ENCODE peak calls at places on chromosomes 2 and 18, in ten cellular contexts. B is T-helper 9 cell, L is choroid plexus epithelial cell, P is hippocampal formation, R is GM13977, Q is ACHN, C is adipocyte, J is putamen, X is mucosa of gallbladder, E is HFF-Myc. W is an unnamed sample.

GRCh38 chr2:191041418-191042161 is 27.6 kb upstream of the STAT1 start:
- DNase-seq in B (no peak), L (peak), P (no peak), R (no peak), Q (peak), C (peak), J (no peak), X (no peak), E (no peak), W (no peak)

GRCh38 chr2:8543412-8544167 is 138.3 kb upstream of the ID2 start:
- DNase-seq in B (peak), L (peak), P (no peak), R (peak), Q (peak), C (peak), J (no peak), X (no peak), E (peak), W (peak)

GRCh38 chr2:47038656-47039501 is 116.2 kb downstream of the STPG4 start:
- DNase-seq in B (no peak), L (no peak), P (no peak), R (no peak), Q (no peak), C (no peak), J (peak), X (no peak), E (no peak), W (no peak)

GRCh38 chr2:7007846-7008741 is 90.9 kb downstream of the RNF144A start:
- DNase-seq in B (no peak), L (peak), P (peak), R (no peak), Q (no peak), C (no peak), J (peak), X (peak), E (no peak), W (no peak)

GRCh38 chr2:237540823-237541222 is 25.6 kb upstream of the PRLH start:
- DNase-seq in B (no peak), L (peak), P (no peak), R (peak), Q (no peak), C (peak), J (no peak), X (peak), E (peak), W (no peak)

GRCh38 chr2:240858871-240859270 is 9.8 kb upstream of the AGXT start:
- DNase-seq in B (no peak), L (no peak), P (no peak), R (no peak), Q (no peak), C (no peak), J (no peak), X (no peak), E (no peak), W (no peak)

GRCh38 chr2:219041252-219041651 is at the start of gene CFAP65:
- DNase-seq in B (no peak), L (peak), P (no peak), R (peak), Q (peak), C (peak), J (peak), X (peak), E (no peak), W (no peak)

GRCh38 chr2:27638023-27638637 is 9.3 kb downstream of the GPN1 start:
- DNase-seq in B (no peak), L (peak), P (no peak), R (no peak), Q (no peak), C (peak), J (no peak), X (no peak), E (no peak), W (no peak)

GRCh38 chr2:201542291-201542690 is 90.8 kb downstream of the STRADB start:
- DNase-seq in B (no peak), L (no peak), P (no peak), R (no peak), Q (no peak), C (no peak), J (no peak), X (no peak), E (no peak), W (no peak)

GRCh38 chr2:213161759-213162514 is 10.5 kb upstream of the IKZF2 start:
- DNase-seq in B (no peak), L (peak), P (no peak), R (no peak), Q (no peak), C (peak), J (no peak), X (no peak), E (no peak), W (no peak)

GRCh38 chr2:20457027-20457426 is 10.2 kb downstream of the RHOB start:
- DNase-seq in B (no peak), L (peak), P (no peak), R (no peak), Q (no peak), C (no peak), J (no peak), X (no peak), E (no peak), W (no peak)

GRCh38 chr2:49251766-49252165 is 97.5 kb upstream of the FSHR start:
- DNase-seq in B (no peak), L (peak), P (no peak), R (no peak), Q (peak), C (peak), J (no peak), X (no peak), E (no peak), W (no peak)

GRCh38 chr2:1736997-1737480 is 7.3 kb downstream of the PXDN start:
- DNase-seq in B (no peak), L (peak), P (no peak), R (no peak), Q (no peak), C (peak), J (no peak), X (no peak), E (no peak), W (no peak)

GRCh38 chr2:44598330-44598729 is 236.6 kb downstream of the CAMKMT start:
- DNase-seq in B (no peak), L (no peak), P (no peak), R (no peak), Q (no peak), C (no peak), J (no peak), X (no peak), E (no peak), W (no peak)

GRCh38 chr2:98936133-98936916 is at the start of gene CRACDL:
- DNase-seq in B (no peak), L (peak), P (no peak), R (peak), Q (peak), C (peak), J (no peak), X (no peak), E (no peak), W (no peak)

GRCh38 chr18:76989647-76990190 is 142.9 kb downstream of the MBP start:
- DNase-seq in B (no peak), L (no peak), P (no peak), R (no peak), Q (no peak), C (no peak), J (no peak), X (no peak), E (no peak), W (no peak)

GRCh38 chr2:109129356-109129920 is 433 bp downstream of the SH3RF3 start:
- DNase-seq in B (no peak), L (peak), P (no peak), R (no peak), Q (peak), C (peak), J (no peak), X (no peak), E (no peak), W (peak)

GRCh38 chr2:217621391-217621801 is 381.4 kb downstream of the TNS1 start:
- DNase-seq in B (no peak), L (no peak), P (no peak), R (no peak), Q (no peak), C (no peak), J (no peak), X (no peak), E (no peak), W (no peak)

GRCh38 chr2:72106978-72107377 is 40.7 kb downstream of the CYP26B1 start:
- DNase-seq in B (no peak), L (no peak), P (no peak), R (no peak), Q (no peak), C (no peak), J (no peak), X (no peak), E (no peak), W (no peak)

GRCh38 chr2:715847-716573 is 38.8 kb upstream of the TMEM18 start:
- DNase-seq in B (no peak), L (peak), P (no peak), R (no peak), Q (peak), C (peak), J (no peak), X (no peak), E (no peak), W (no peak)

GRCh38 chr2:119249855-119250775 is 26.5 kb downstream of the STEAP3 start:
- DNase-seq in B (no peak), L (no peak), P (no peak), R (no peak), Q (no peak), C (no peak), J (no peak), X (no peak), E (no peak), W (no peak)

GRCh38 chr2:26913599-26914285 is 56.7 kb upstream of the MAPRE3 start:
- DNase-seq in B (no peak), L (peak), P (no peak), R (no peak), Q (no peak), C (peak), J (peak), X (no peak), E (no peak), W (no peak)

GRCh38 chr2:23524261-23524706 is 139.3 kb downstream of the KLHL29 start:
- DNase-seq in B (no peak), L (no peak), P (no peak), R (no peak), Q (no peak), C (peak), J (no peak), X (no peak), E (peak), W (no peak)

GRCh38 chr18:74116628-74117554 is 30.7 kb downstream of the FBXO15 start:
- DNase-seq in B (no peak), L (peak), P (no peak), R (no peak), Q (peak), C (peak), J (no peak), X (no peak), E (no peak), W (no peak)

GRCh38 chr2:241558532-241559488 is at the start of gene BOK:
- DNase-seq in B (no peak), L (peak), P (peak), R (no peak), Q (peak), C (peak), J (peak), X (peak), E (peak), W (no peak)

GRCh38 chr18:48929212-48929612 is 21.6 kb downstream of the SMAD7 start:
- DNase-seq in B (no peak), L (no peak), P (no peak), R (no peak), Q (no peak), C (no peak), J (no peak), X (no peak), E (no peak), W (no peak)

GRCh38 chr2:1024981-1025380 is 74.3 kb downstream of the SNTG2 start:
- DNase-seq in B (no peak), L (peak), P (no peak), R (no peak), Q (no peak), C (peak), J (no peak), X (no peak), E (no peak), W (no peak)

GRCh38 chr18:286515-287310 is 18.9 kb upstream of the THOC1 start:
- DNase-seq in B (no peak), L (peak), P (no peak), R (no peak), Q (peak), C (peak), J (no peak), X (no peak), E (no peak), W (no peak)

GRCh38 chr2:120765911-120766757 is 30.5 kb downstream of the GLI2 start:
- DNase-seq in B (no peak), L (peak), P (no peak), R (no peak), Q (no peak), C (peak), J (no peak), X (peak), E (no peak), W (no peak)

GRCh38 chr2:43269706-43270105 is 43.3 kb upstream of the ZFP36L2 start:
- DNase-seq in B (no peak), L (peak), P (no peak), R (peak), Q (peak), C (peak), J (no peak), X (peak), E (no peak), W (no peak)

GRCh38 chr2:36618381-36618780 is 20.4 kb upstream of the FEZ2 start:
- DNase-seq in B (no peak), L (peak), P (no peak), R (peak), Q (peak), C (peak), J (peak), X (no peak), E (no peak), W (no peak)

GRCh38 chr2:233226511-233227031 is 24.9 kb upstream of the ATG16L1 start:
- DNase-seq in B (no peak), L (no peak), P (no peak), R (no peak), Q (no peak), C (no peak), J (no peak), X (no peak), E (no peak), W (no peak)

W was measured in T-helper 17 cell.